ENCODE peak calls at places on chromosomes 13 and 19, in six cellular contexts. One of them, this sample, is unnamed.

GRCh38 chr19:3575260-3575741 is 2.6 kb downstream of the HMG20B start:
- DNase-seq in cardiac fibroblast: peak; percentile 51
- DNase-seq in psoas muscle: no peak
- DNase-seq in ovary: no peak
- DNase-seq in AG10803: no peak
- DNase-seq in PC-9: no peak
- DNase-seq in this sample: peak; percentile 41

GRCh38 chr13:114009590-114010400 is 35.9 kb upstream of the C13orf46 start:
- DNase-seq in cardiac fibroblast: no peak
- DNase-seq in psoas muscle: peak; percentile 33
- DNase-seq in ovary: no peak
- DNase-seq in AG10803: no peak
- DNase-seq in PC-9: no peak
- DNase-seq in this sample: no peak

GRCh38 chr19:51719251-51719901 is 4.4 kb downstream of the HAS1 start:
- DNase-seq in cardiac fibroblast: no peak
- DNase-seq in psoas muscle: no peak
- DNase-seq in ovary: no peak
- DNase-seq in AG10803: no peak
- DNase-seq in PC-9: no peak
- DNase-seq in this sample: no peak

GRCh38 chr19:44660081-44660480 is 11.2 kb upstream of the CEACAM19 start:
- DNase-seq in cardiac fibroblast: no peak
- DNase-seq in psoas muscle: no peak
- DNase-seq in ovary: no peak
- DNase-seq in AG10803: no peak
- DNase-seq in PC-9: no peak
- DNase-seq in this sample: no peak

GRCh38 chr19:10760268-10760944 is 42.5 kb downstream of the DNM2 start:
- DNase-seq in cardiac fibroblast: no peak
- DNase-seq in psoas muscle: no peak
- DNase-seq in ovary: no peak
- DNase-seq in AG10803: no peak
- DNase-seq in PC-9: peak; percentile 82
- DNase-seq in this sample: peak; percentile 25

GRCh38 chr13:100100115-100100879 is 11.4 kb downstream of the PCCA start:
- DNase-seq in cardiac fibroblast: peak; percentile 67
- DNase-seq in psoas muscle: no peak
- DNase-seq in ovary: peak; percentile 60
- DNase-seq in AG10803: peak; percentile 57
- DNase-seq in PC-9: no peak
- DNase-seq in this sample: peak; percentile 92

GRCh38 chr19:17972230-17972629 is 5.3 kb downstream of the KCNN1 start:
- DNase-seq in cardiac fibroblast: no peak
- DNase-seq in psoas muscle: no peak
- DNase-seq in ovary: no peak
- DNase-seq in AG10803: no peak
- DNase-seq in PC-9: no peak
- DNase-seq in this sample: no peak

GRCh38 chr13:35881360-35881759 is 249.8 kb downstream of the DCLK1 start:
- DNase-seq in cardiac fibroblast: peak; percentile 25
- DNase-seq in psoas muscle: no peak
- DNase-seq in ovary: no peak
- DNase-seq in AG10803: peak; percentile 25
- DNase-seq in PC-9: no peak
- DNase-seq in this sample: peak; percentile 65

GRCh38 chr19:36916991-36917390 is 859 bp downstream of the ZNF568 start:
- DNase-seq in cardiac fibroblast: peak; percentile 55
- DNase-seq in psoas muscle: no peak
- DNase-seq in ovary: no peak
- DNase-seq in AG10803: peak; percentile 44
- DNase-seq in PC-9: no peak
- DNase-seq in this sample: peak; percentile 36

GRCh38 chr19:39223703-39224279 is 19.7 kb upstream of the SYCN start:
- DNase-seq in cardiac fibroblast: peak; percentile 38
- DNase-seq in psoas muscle: no peak
- DNase-seq in ovary: no peak
- DNase-seq in AG10803: peak; percentile 5
- DNase-seq in PC-9: no peak
- DNase-seq in this sample: peak; percentile 13

GRCh38 chr19:50520822-50521465 is 7.2 kb upstream of the ASPDH start:
- DNase-seq in cardiac fibroblast: no peak
- DNase-seq in psoas muscle: no peak
- DNase-seq in ovary: no peak
- DNase-seq in AG10803: no peak
- DNase-seq in PC-9: no peak
- DNase-seq in this sample: no peak

GRCh38 chr13:76231522-76232167 is 595.5 kb downstream of the LMO7 start:
- DNase-seq in cardiac fibroblast: no peak
- DNase-seq in psoas muscle: no peak
- DNase-seq in ovary: no peak
- DNase-seq in AG10803: no peak
- DNase-seq in PC-9: no peak
- DNase-seq in this sample: no peak

GRCh38 chr19:36115453-36116343 is at the start of gene TBCB:
- DNase-seq in cardiac fibroblast: peak; percentile 39
- DNase-seq in psoas muscle: no peak
- DNase-seq in ovary: no peak
- DNase-seq in AG10803: peak; percentile 30
- DNase-seq in PC-9: no peak
- DNase-seq in this sample: peak; percentile 42

GRCh38 chr13:51689597-51689996 is 105.3 kb downstream of the WDFY2 start:
- DNase-seq in cardiac fibroblast: peak; percentile 19
- DNase-seq in psoas muscle: no peak
- DNase-seq in ovary: no peak
- DNase-seq in AG10803: no peak
- DNase-seq in PC-9: no peak
- DNase-seq in this sample: no peak

GRCh38 chr13:39362652-39363390 is 240.2 kb downstream of the LHFPL6 start:
- DNase-seq in cardiac fibroblast: no peak
- DNase-seq in psoas muscle: no peak
- DNase-seq in ovary: no peak
- DNase-seq in AG10803: peak; percentile 14
- DNase-seq in PC-9: no peak
- DNase-seq in this sample: no peak

GRCh38 chr19:2477732-2478191 is 1.8 kb downstream of the GADD45B start:
- DNase-seq in cardiac fibroblast: peak; percentile 59
- DNase-seq in psoas muscle: peak; percentile 59
- DNase-seq in ovary: no peak
- DNase-seq in AG10803: peak; percentile 60
- DNase-seq in PC-9: peak; percentile 43
- DNase-seq in this sample: peak; percentile 64

GRCh38 chr13:114078501-114079451 is 53.6 kb downstream of the RASA3 start:
- DNase-seq in cardiac fibroblast: peak; percentile 70
- DNase-seq in psoas muscle: peak; percentile 66
- DNase-seq in ovary: peak; percentile 12
- DNase-seq in AG10803: peak; percentile 69
- DNase-seq in PC-9: peak; percentile 90
- DNase-seq in this sample: peak; percentile 79

GRCh38 chr13:51588406-51588949 is 4.2 kb downstream of the WDFY2 start:
- DNase-seq in cardiac fibroblast: no peak
- DNase-seq in psoas muscle: no peak
- DNase-seq in ovary: no peak
- DNase-seq in AG10803: no peak
- DNase-seq in PC-9: no peak
- DNase-seq in this sample: no peak

GRCh38 chr13:99055286-99056073 is 77.6 kb upstream of the DOCK9 start:
- DNase-seq in cardiac fibroblast: no peak
- DNase-seq in psoas muscle: no peak
- DNase-seq in ovary: no peak
- DNase-seq in AG10803: no peak
- DNase-seq in PC-9: peak; percentile 17
- DNase-seq in this sample: no peak

GRCh38 chr19:12668937-12669271 is 2.3 kb downstream of the WDR83 start:
- DNase-seq in cardiac fibroblast: peak; percentile 57
- DNase-seq in psoas muscle: peak; percentile 80
- DNase-seq in ovary: no peak
- DNase-seq in AG10803: peak; percentile 64
- DNase-seq in PC-9: peak; percentile 56
- DNase-seq in this sample: peak; percentile 39

DNA sequence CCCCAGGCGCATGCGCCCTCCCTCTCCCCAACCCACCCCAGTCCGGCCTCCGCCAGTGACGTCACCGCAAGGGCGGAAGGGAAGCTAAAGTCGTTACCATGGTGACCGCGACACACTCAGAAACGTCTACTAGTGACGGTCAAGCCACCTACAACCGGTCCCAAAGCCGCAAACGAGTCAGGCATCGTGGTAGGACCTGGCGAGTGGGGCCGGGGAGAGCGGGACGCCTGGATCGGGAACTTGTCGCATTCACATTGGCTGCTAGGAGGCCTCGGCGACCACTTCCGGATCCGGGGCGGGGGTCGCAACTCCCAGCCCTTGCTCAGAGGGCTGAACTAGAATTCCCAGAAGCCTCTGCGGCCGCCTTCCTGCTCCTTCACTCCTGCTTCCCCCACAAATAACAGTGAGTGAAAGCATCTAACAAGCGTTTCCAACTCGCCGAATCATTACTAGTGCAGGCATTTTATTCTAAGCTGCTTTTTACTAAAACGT is at the start of gene ZSCAN5A:
- DNase-seq in cardiac fibroblast: peak; percentile 97
- DNase-seq in psoas muscle: peak; percentile 99
- DNase-seq in ovary: peak; percentile 99
- DNase-seq in AG10803: peak; percentile 95
- DNase-seq in PC-9: peak; percentile 90
- DNase-seq in this sample: peak; percentile 99
- H3K4me3 ChIP-seq in cardiac fibroblast: peak within 1 kb of the TSS; percentile 76
- H3K4me3 ChIP-seq in psoas muscle: peak within 1 kb of the TSS; percentile 77
- H3K4me3 ChIP-seq in ovary: peak within 1 kb of the TSS; percentile 70
- H3K4me3 ChIP-seq in AG10803: peak within 1 kb of the TSS; percentile 93
- H3K4me3 ChIP-seq in PC-9: peak within 1 kb of the TSS; percentile 77
- H3K4me3 ChIP-seq in this sample: peak within 1 kb of the TSS; percentile 80

GRCh38 chr19:1321539-1321938 is 35.9 kb downstream of the EFNA2 start:
- DNase-seq in cardiac fibroblast: no peak
- DNase-seq in psoas muscle: no peak
- DNase-seq in ovary: no peak
- DNase-seq in AG10803: no peak
- DNase-seq in PC-9: no peak
- DNase-seq in this sample: no peak
- H3K4me3 ChIP-seq in cardiac fibroblast: no peak overlapping the region
- H3K4me3 ChIP-seq in psoas muscle: no peak overlapping the region
- H3K4me3 ChIP-seq in ovary: no peak overlapping the region
- H3K4me3 ChIP-seq in AG10803: no peak overlapping the region
- H3K4me3 ChIP-seq in PC-9: no peak overlapping the region
- H3K4me3 ChIP-seq in this sample: no peak overlapping the region

DNA sequence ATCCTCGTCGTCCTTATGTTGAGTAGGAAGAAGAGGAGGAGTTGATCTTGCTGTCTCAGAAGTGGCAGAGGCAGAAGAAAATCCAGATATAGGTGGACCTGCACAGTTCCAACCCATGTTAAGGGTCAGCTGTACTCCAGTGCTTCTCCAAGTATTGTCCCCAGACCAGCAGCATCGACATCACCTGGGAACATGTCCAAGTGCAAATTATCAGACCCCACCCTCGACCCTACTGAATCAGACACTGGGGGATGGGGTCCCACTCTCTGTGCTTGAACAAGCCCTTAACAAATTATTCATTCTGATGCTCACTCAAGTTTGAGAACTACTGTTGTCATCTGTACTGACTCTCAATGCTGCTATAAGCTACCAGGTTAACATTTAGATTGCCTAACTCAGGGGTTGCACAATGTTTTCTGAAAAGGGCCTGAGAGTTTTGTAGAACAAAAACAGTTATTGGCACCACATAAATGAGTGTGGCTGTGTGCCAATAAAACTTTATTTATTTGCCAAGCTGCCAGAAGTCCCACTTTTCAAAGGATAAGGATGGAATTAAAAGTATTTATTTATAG is 226.7 kb upstream of the IPO5 start:
- DNase-seq in cardiac fibroblast: peak; percentile 58
- DNase-seq in psoas muscle: no peak
- DNase-seq in ovary: no peak
- DNase-seq in AG10803: no peak
- DNase-seq in PC-9: no peak
- DNase-seq in this sample: no peak
- H3K4me3 ChIP-seq in cardiac fibroblast: no peak overlapping the region
- H3K4me3 ChIP-seq in psoas muscle: no peak overlapping the region
- H3K4me3 ChIP-seq in ovary: no peak overlapping the region
- H3K4me3 ChIP-seq in AG10803: no peak overlapping the region
- H3K4me3 ChIP-seq in PC-9: no peak overlapping the region
- H3K4me3 ChIP-seq in this sample: no peak overlapping the region

GRCh38 chr19:49513746-49514118 is 1.3 kb downstream of the FCGRT start:
- DNase-seq in cardiac fibroblast: no peak
- DNase-seq in psoas muscle: no peak
- DNase-seq in ovary: no peak
- DNase-seq in AG10803: no peak
- DNase-seq in PC-9: peak; percentile 8
- DNase-seq in this sample: no peak
- H3K4me3 ChIP-seq in cardiac fibroblast: peak overlapping the region; percentile 63
- H3K4me3 ChIP-seq in psoas muscle: peak overlapping the region; percentile 93
- H3K4me3 ChIP-seq in ovary: peak overlapping the region; percentile 67
- H3K4me3 ChIP-seq in AG10803: no peak overlapping the region
- H3K4me3 ChIP-seq in PC-9: no peak overlapping the region
- H3K4me3 ChIP-seq in this sample: peak overlapping the region; percentile 59

GRCh38 chr19:48798937-48799336 is 11.9 kb downstream of the BCAT2 start:
- DNase-seq in cardiac fibroblast: peak; percentile 35
- DNase-seq in psoas muscle: no peak
- DNase-seq in ovary: no peak
- DNase-seq in AG10803: peak; percentile 23
- DNase-seq in PC-9: no peak
- DNase-seq in this sample: peak; percentile 55
- H3K4me3 ChIP-seq in cardiac fibroblast: no peak overlapping the region
- H3K4me3 ChIP-seq in psoas muscle: no peak overlapping the region
- H3K4me3 ChIP-seq in ovary: no peak overlapping the region
- H3K4me3 ChIP-seq in AG10803: no peak overlapping the region
- H3K4me3 ChIP-seq in PC-9: no peak overlapping the region
- H3K4me3 ChIP-seq in this sample: no peak overlapping the region